ENCODE peak calls at places on chromosomes 13 and 19, in four cellular contexts. A, Z, Y and X are unnamed samples.

GRCh38 chr13:106874308-106874707 is 306.4 kb upstream of the ARGLU1 start:
- DNase-seq in Z (no peak), Y (no peak), A (no peak), X (no peak)

GRCh38 chr19:4682417-4683200 is 12.5 kb upstream of the MYDGF start:
- DNase-seq in Z (no peak), A (no peak), Y (no peak), X (no peak)

GRCh38 chr19:58513694-58514563 is 2.1 kb upstream of the SLC27A5 start:
- DNase-seq in Z (peak), Y (peak), A (peak), X (peak)

GRCh38 chr19:32550666-32551065 is 30.3 kb upstream of the PDCD5 start:
- DNase-seq in Z (no peak), Y (no peak), A (no peak), X (no peak)

GRCh38 chr13:77389617-77389984 is 62.7 kb upstream of the MYCBP2 start:
- DNase-seq in A (no peak), Y (no peak), Z (no peak), X (no peak)

GRCh38 chr19:495440-496332 is 600 bp upstream of the MADCAM1 start:
- DNase-seq in Z (no peak), A (peak), Y (peak), X (peak)

GRCh38 chr13:109646423-109646822 is 140.0 kb downstream of the IRS2 start:
- DNase-seq in Z (no peak), A (no peak), Y (no peak), X (no peak)

GRCh38 chr19:29872224-29872731 is 60.5 kb downstream of the CCNE1 start:
- DNase-seq in Y (no peak), A (peak), Z (no peak), X (peak)

GRCh38 chr19:46602392-46603194 is 1.5 kb downstream of the CALM3 start:
- DNase-seq in Y (no peak), A (peak), Z (no peak), X (no peak)

GRCh38 chr13:99124695-99125334 is 75.8 kb upstream of the UBAC2 start:
- DNase-seq in Z (no peak), Y (no peak), A (peak), X (no peak)

GRCh38 chr13:28463481-28463880 is 31.4 kb downstream of the FLT1 start:
- DNase-seq in Z (no peak), Y (no peak), A (no peak), X (no peak)

GRCh38 chr13:27928805-27929753 is 9.3 kb downstream of the PDX1 start:
- DNase-seq in Y (no peak), A (no peak), Z (no peak), X (no peak)

GRCh38 chr19:29843180-29844051 is 31.6 kb downstream of the CCNE1 start:
- DNase-seq in A (no peak), Z (no peak), Y (peak), X (no peak)

GRCh38 chr13:59584101-59584500 is 579.6 kb downstream of the DIAPH3 start:
- DNase-seq in Y (no peak), A (no peak), Z (no peak), X (no peak)

GRCh38 chr13:82291852-82292251 is 1590.4 kb downstream of the SLITRK1 start:
- DNase-seq in A (no peak), Z (no peak), Y (no peak), X (no peak)

GRCh38 chr13:40169476-40169875 is 497.0 kb downstream of the FOXO1 start:
- DNase-seq in Z (no peak), A (no peak), Y (no peak), X (no peak)

GRCh38 chr13:114143806-114144605 is 11.6 kb upstream of the RASA3 start:
- DNase-seq in Z (no peak), A (peak), Y (no peak), X (peak)

GRCh38 chr13:48645845-48646244 is 7.9 kb upstream of the CYSLTR2 start:
- DNase-seq in A (no peak), Z (no peak), Y (no peak), X (no peak)

GRCh38 chr13:33676045-33676699 is 141.8 kb upstream of the RFC3 start:
- DNase-seq in A (no peak), Z (no peak), Y (no peak), X (no peak)

GRCh38 chr19:34365463-34366401 is 736 bp downstream of the GPI start:
- DNase-seq in Z (no peak), A (peak), Y (peak), X (peak)